ENCODE peak calls at places on chromosome 22, in ten cellular contexts. O is neural progenitor cell, F is RWPE1, Z is left ventricle myocardium inferior, D is endodermal cell, H is RWPE2, L is GM23338, A is IMR-90, E is pancreas, W is psoas muscle. S is an unnamed sample.

GRCh38 chr22:20967697-20968201 is 694 bp downstream of the AIFM3 start:
- DNase-seq in D (peak), L (peak), E (no peak), Z (no peak), H (no peak), W (no peak), A (no peak), F (no peak), O (peak), S (no peak)

GRCh38 chr22:38068641-38069371 is 11.6 kb downstream of the PICK1 start:
- DNase-seq in L (no peak), O (no peak), A (no peak), E (no peak), W (peak), F (no peak), D (no peak), H (peak), Z (no peak), S (no peak)

GRCh38 chr22:44199866-44200265 is 19.1 kb downstream of the PARVG start:
- DNase-seq in A (no peak), F (no peak), D (no peak), O (no peak), E (no peak), L (no peak), Z (no peak), W (no peak), H (no peak), S (no peak)

GRCh38 chr22:37619991-37620390 is 11.4 kb downstream of the GGA1 start:
- DNase-seq in H (no peak), Z (no peak), A (no peak), E (no peak), O (no peak), L (no peak), F (no peak), W (no peak), D (no peak), S (no peak)

GRCh38 chr22:38169116-38169515 is 12.5 kb downstream of the PLA2G6 start:
- DNase-seq in W (no peak), A (no peak), E (no peak), F (no peak), D (no peak), O (no peak), H (no peak), Z (no peak), L (no peak), S (no peak)

GRCh38 chr22:36577019-36577418 is 48.1 kb upstream of the EIF3D start:
- DNase-seq in E (no peak), L (no peak), O (no peak), Z (no peak), W (no peak), D (peak), A (peak), F (peak), H (no peak), S (no peak)

GRCh38 chr22:48954781-48955311 is 872.8 kb downstream of the BRD1 start:
- DNase-seq in W (no peak), L (no peak), Z (no peak), O (no peak), H (no peak), F (no peak), D (peak), A (no peak), E (no peak), S (no peak)

GRCh38 chr22:48593551-48593950 is 1234.1 kb downstream of the BRD1 start:
- DNase-seq in A (no peak), F (no peak), W (no peak), O (no peak), E (no peak), D (no peak), L (no peak), H (no peak), Z (no peak), S (no peak)

GRCh38 chr22:38214248-38215056 is 12.7 kb downstream of the MAFF start:
- DNase-seq in O (peak), A (peak), E (peak), D (peak), F (no peak), H (no peak), Z (peak), L (peak), W (peak), S (peak)

GRCh38 chr22:36807627-36808026 is 9.2 kb downstream of the PVALB start:
- DNase-seq in D (no peak), W (no peak), A (no peak), F (no peak), H (no peak), L (peak), O (peak), Z (no peak), E (no peak), S (no peak)

GRCh38 chr22:22161924-22162851 is 82.4 kb upstream of the VPREB1 start:
- DNase-seq in W (no peak), A (no peak), O (no peak), D (no peak), L (no peak), H (no peak), E (no peak), Z (no peak), F (no peak), S (no peak)

GRCh38 chr22:39308614-39309363 is 10.6 kb downstream of the RPL3 start:
- DNase-seq in L (peak), W (peak), H (peak), Z (no peak), E (no peak), A (peak), D (peak), F (peak), O (no peak), S (peak)

GRCh38 chr22:45262931-45263789 is 21.6 kb upstream of the UPK3A start:
- DNase-seq in W (peak), Z (peak), H (no peak), F (no peak), D (no peak), A (no peak), O (no peak), E (no peak), L (no peak), S (no peak)

GRCh38 chr22:22210375-22210774 is 34.2 kb upstream of the VPREB1 start:
- DNase-seq in F (peak), L (no peak), O (no peak), A (peak), Z (no peak), H (no peak), D (no peak), W (no peak), E (no peak), S (no peak)

GRCh38 chr22:44462246-44463015 is 35.6 kb downstream of the RTL6 start:
- DNase-seq in W (no peak), E (no peak), O (no peak), H (no peak), Z (no peak), F (no peak), A (no peak), D (no peak), L (no peak), S (no peak)

GRCh38 chr22:47333625-47334024 is 571.2 kb downstream of the TBC1D22A start:
- DNase-seq in O (no peak), W (no peak), E (no peak), H (no peak), F (peak), D (no peak), A (peak), Z (no peak), L (no peak), S (no peak)

GRCh38 chr22:26172389-26172990 is 3.2 kb downstream of the SEZ6L start:
- DNase-seq in L (peak), E (peak), W (peak), D (peak), F (peak), H (no peak), Z (no peak), A (peak), O (peak), S (no peak)

GRCh38 chr22:44404341-44405020 is 91.7 kb upstream of the SHISAL1 start:
- DNase-seq in F (no peak), Z (peak), H (peak), D (peak), O (no peak), W (no peak), E (no peak), A (no peak), L (no peak), S (no peak)

GRCh38 chr22:48234011-48234410 is 1471.6 kb downstream of the TBC1D22A start:
- DNase-seq in A (no peak), W (no peak), L (no peak), H (no peak), O (no peak), F (no peak), Z (no peak), D (peak), E (no peak), S (no peak)

GRCh38 chr22:26887456-26887855 is 230.1 kb downstream of the MIAT start:
- DNase-seq in W (no peak), D (no peak), E (no peak), Z (no peak), A (peak), F (peak), H (no peak), L (peak), O (peak), S (no peak)

GRCh38 chr22:37021710-37022482 is 2.4 kb downstream of the MPST start:
- DNase-seq in A (peak), W (peak), D (peak), L (peak), E (no peak), O (peak), F (no peak), Z (peak), H (no peak), S (peak)

GRCh38 chr22:40156001-40156516 is 21.7 kb upstream of the TNRC6B start:
- DNase-seq in W (peak), D (peak), H (peak), Z (no peak), A (peak), L (peak), E (peak), F (peak), O (no peak), S (no peak)

DNA sequence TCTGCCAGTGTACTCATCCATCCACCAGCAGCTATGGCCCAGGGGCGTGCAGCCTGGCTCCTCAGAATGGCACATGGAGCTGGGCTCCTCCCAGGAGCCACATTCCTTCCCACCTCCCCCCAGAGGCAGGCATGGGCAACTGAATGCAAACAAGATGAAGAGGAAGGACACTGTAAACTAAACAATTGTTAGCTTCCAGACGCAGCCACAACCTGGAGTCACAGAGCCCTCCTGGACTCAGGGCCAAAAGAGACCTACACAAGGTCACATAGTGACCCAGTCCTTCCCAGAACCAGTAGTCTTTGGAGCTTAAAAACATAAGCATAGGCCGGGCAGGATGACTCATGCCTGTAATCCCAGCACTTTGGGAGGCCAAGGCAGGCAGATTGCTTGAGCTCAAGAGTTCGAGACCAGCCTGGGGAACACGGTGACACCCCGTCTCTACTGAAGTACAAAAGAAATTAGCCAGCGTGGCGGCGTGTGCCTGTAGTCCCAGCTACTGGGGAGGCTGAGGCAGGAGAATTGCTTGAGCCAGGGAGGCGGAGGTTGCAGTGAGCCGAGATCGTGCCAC is 30.7 kb upstream of the CLDN5 start:
- DNase-seq in O (peak), A (peak), Z (no peak), L (peak), H (no peak), W (no peak), D (peak), E (no peak), F (peak), S (no peak)
- TF ChIP-seq CTCF in O (peak), A (peak), Z (no peak), L (peak), H (no peak), W (no peak), D (peak), E (no peak), F (no peak), S (no peak)

GRCh38 chr22:46287873-46288751 is 8.6 kb upstream of the GTSE1 start:
- DNase-seq in H (no peak), E (no peak), D (no peak), Z (peak), O (no peak), W (peak), L (no peak), F (no peak), A (no peak), S (peak)
- H3K27ac ChIP-seq in H (no peak), E (peak), D (no peak), Z (peak), O (no peak), W (no peak), L (no peak), F (peak), A (no peak), S (peak)

DNA sequence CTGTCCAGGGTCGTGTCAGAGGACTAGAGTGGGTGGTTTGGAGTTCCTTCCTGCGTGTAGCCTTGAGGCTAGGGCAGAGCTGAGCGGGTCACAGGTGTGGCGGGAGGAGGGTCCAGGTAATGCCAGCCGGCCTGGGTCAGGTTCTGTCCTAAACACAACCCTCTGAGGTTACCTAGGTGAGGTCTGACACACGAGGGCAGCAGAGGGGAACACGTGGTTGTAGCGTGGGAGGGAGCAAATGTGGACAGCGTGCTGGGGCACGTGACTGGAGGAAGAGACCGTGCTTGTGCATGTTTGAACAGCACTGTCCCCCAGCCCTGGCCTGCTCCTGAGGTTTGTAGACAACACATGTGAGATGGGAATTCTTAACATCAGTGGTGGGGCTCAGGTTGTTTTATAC is 13.1 kb downstream of the MOV10L1 start:
- DNase-seq in O (no peak), Z (no peak), D (no peak), L (peak), F (peak), A (no peak), E (no peak), W (no peak), H (no peak), S (no peak)
- TF ChIP-seq CTCF in O (no peak), Z (no peak), D (peak), L (no peak), F (no peak), A (no peak), E (no peak), W (no peak), H (peak), S (no peak)

GRCh38 chr22:24982301-24983056 is 30.0 kb downstream of the KIAA1671 start:
- DNase-seq in D (no peak), W (no peak), O (no peak), H (no peak), Z (no peak), L (no peak), F (no peak), A (no peak), E (no peak), S (no peak)

GRCh38 chr22:24984122-24984521 is 31.6 kb downstream of the KIAA1671 start:
- DNase-seq in D (no peak), H (no peak), F (no peak), A (no peak), Z (no peak), W (no peak), E (no peak), L (no peak), O (no peak), S (no peak)

GRCh38 chr22:24981066-24981465 is 28.6 kb downstream of the KIAA1671 start:
- DNase-seq in W (no peak), O (no peak), D (no peak), L (no peak), H (no peak), A (no peak), Z (no peak), F (no peak), E (no peak), S (no peak)

GRCh38 chr22:24981656-24982055 is 29.1 kb downstream of the KIAA1671 start:
- DNase-seq in H (no peak), D (no peak), E (no peak), O (no peak), F (no peak), Z (no peak), A (no peak), W (no peak), L (no peak), S (no peak)

DNA sequence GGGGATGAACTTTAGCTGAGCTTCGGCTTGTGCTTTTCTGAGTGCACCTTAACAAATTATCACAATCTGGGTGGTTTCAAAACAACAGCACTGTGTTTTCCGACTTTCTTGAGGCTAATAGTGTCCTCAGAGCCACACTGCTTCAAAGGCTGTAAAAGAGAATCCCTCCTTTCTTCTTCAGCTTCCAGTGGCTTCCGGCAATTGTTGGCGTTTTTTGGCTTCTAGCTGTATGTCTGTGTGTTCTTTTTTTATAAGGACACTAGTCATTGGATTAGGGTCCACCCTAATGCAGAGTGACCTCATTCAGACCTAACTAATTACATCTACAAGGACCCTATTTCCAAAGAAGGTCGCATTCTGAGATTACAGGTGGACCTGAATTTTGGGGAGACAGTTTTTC is 30.6 kb downstream of the KIAA1671 start:
- DNase-seq in O (no peak), W (no peak), A (no peak), Z (no peak), E (no peak), D (no peak), H (no peak), F (no peak), L (no peak), S (no peak)
- H3K27ac ChIP-seq in O (peak), W (no peak), A (no peak), Z (peak), E (no peak), D (no peak), H (peak), F (peak), L (peak), S (peak)

GRCh38 chr22:23241562-23242472 is 61.5 kb downstream of the BCR start:
- DNase-seq in F (no peak), A (no peak), O (no peak), L (no peak), E (no peak), D (no peak), W (no peak), Z (no peak), H (no peak), S (no peak)
- TF ChIP-seq CTCF in F (no peak), A (no peak), O (no peak), L (no peak), E (no peak), D (no peak), W (no peak), Z (no peak), H (no peak), S (no peak)

GRCh38 chr22:31272522-31273446 is 19.5 kb downstream of the PIK3IP1 start:
- DNase-seq in W (no peak), E (no peak), D (peak), F (no peak), O (peak), H (no peak), Z (no peak), L (peak), A (peak), S (peak)

GRCh38 chr22:31271485-31271884 is 20.8 kb downstream of the PIK3IP1 start:
- DNase-seq in L (no peak), D (no peak), W (no peak), F (no peak), O (no peak), A (no peak), Z (no peak), E (no peak), H (no peak), S (no peak)

GRCh38 chr22:31271026-31271425 is 21.3 kb downstream of the PIK3IP1 start:
- DNase-seq in W (no peak), H (no peak), Z (no peak), L (no peak), E (no peak), A (no peak), F (no peak), O (no peak), D (no peak), S (no peak)

GRCh38 chr22:31268281-31268680 is 24.0 kb downstream of the PIK3IP1 start:
- DNase-seq in O (no peak), E (no peak), F (no peak), Z (no peak), A (no peak), W (no peak), H (no peak), D (no peak), L (no peak), S (no peak)

DNA sequence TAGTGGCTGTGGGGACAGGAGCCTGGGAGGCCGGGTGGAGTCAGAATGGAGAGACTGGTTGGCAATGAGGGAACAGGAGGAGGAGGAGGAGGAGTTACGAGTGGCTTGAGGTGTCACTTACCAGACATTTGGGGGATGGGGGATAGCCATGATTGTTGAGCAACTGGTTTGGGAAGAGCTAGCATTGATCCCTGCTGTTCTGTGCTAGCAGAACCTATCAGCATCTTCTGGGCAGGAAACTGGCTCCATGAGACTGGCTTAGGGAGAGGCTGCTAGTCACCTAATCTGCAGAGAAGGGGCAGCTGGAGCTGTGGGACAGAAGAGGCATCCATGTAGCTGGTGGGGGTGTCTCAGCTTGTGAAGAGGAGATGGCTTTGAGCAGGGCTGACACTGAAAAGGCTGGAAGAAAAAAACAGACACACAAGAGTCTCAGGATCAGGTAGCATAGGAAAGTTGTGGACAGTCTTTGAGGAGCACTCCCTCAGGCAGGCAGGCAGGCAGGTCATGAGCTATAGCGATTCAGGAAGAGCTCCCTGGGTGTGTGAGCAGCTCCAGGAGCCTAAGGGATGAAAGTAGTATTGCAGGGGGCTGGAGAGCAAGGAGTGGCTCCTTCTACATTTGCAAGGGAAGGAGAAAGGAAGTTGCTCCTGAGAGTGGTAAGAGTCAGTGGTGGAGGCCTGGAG is 22.3 kb downstream of the PIK3IP1 start:
- DNase-seq in H (no peak), L (peak), W (no peak), O (no peak), E (no peak), Z (no peak), D (peak), F (no peak), A (no peak), S (no peak)
- H3K27ac ChIP-seq in H (peak), L (peak), W (no peak), O (peak), E (no peak), Z (no peak), D (no peak), F (peak), A (no peak), S (no peak)

GRCh38 chr22:24521791-24522245 is 26.7 kb downstream of the UPB1 start:
- DNase-seq in H (peak), L (peak), D (peak), E (peak), F (peak), O (peak), Z (no peak), W (no peak), A (peak), S (no peak)
- TF ChIP-seq CTCF in H (peak), L (peak), D (peak), E (peak), F (peak), O (peak), Z (peak), W (peak), A (peak), S (peak)

GRCh38 chr22:29072979-29073617 is at the start of gene KREMEN1:
- DNase-seq in A (no peak), O (peak), E (no peak), H (no peak), W (no peak), L (no peak), F (no peak), Z (no peak), D (peak), S (no peak)
- H3K27ac ChIP-seq in A (no peak), O (no peak), E (no peak), H (peak), W (peak), L (no peak), F (peak), Z (peak), D (no peak), S (peak)